ENCODE peak calls at places on chromosomes 6 and 20, in ten cellular contexts. One of them, this sample, is unnamed.
A peak's percentile ranks its signal among the peaks of the same experiment; 100 is the strongest.

GRCh38 chr6:159107451-159108260 is 61.5 kb upstream of the FNDC1 start:
- DNase-seq in tibial nerve: no peak
- DNase-seq in epithelial cell of esophagus: no peak
- DNase-seq in GM10248: no peak
- DNase-seq in neural crest cell: no peak
- DNase-seq in fibroblast of pulmonary artery: no peak
- DNase-seq in GM13977: no peak
- DNase-seq in astrocyte of the spinal cord: no peak
- DNase-seq in cardiac muscle cell: no peak
- DNase-seq in spleen: peak; percentile 93
- DNase-seq in this sample: no peak

GRCh38 chr6:75896526-75896925 is 147.5 kb downstream of the MYO6 start:
- DNase-seq in tibial nerve: no peak
- DNase-seq in epithelial cell of esophagus: no peak
- DNase-seq in GM10248: no peak
- DNase-seq in neural crest cell: no peak
- DNase-seq in fibroblast of pulmonary artery: no peak
- DNase-seq in GM13977: no peak
- DNase-seq in astrocyte of the spinal cord: no peak
- DNase-seq in cardiac muscle cell: no peak
- DNase-seq in spleen: no peak
- DNase-seq in this sample: no peak

GRCh38 chr20:24376523-24377085 is 92.8 kb upstream of the SYNDIG1 start:
- DNase-seq in tibial nerve: no peak
- DNase-seq in epithelial cell of esophagus: peak; percentile 48
- DNase-seq in GM10248: no peak
- DNase-seq in neural crest cell: no peak
- DNase-seq in fibroblast of pulmonary artery: peak; percentile 14
- DNase-seq in GM13977: no peak
- DNase-seq in astrocyte of the spinal cord: peak; percentile 61
- DNase-seq in cardiac muscle cell: peak; percentile 45
- DNase-seq in spleen: no peak
- DNase-seq in this sample: no peak

GRCh38 chr20:46964299-46965123 is 69.9 kb downstream of the EYA2 start:
- DNase-seq in tibial nerve: no peak
- DNase-seq in epithelial cell of esophagus: no peak
- DNase-seq in GM10248: no peak
- DNase-seq in neural crest cell: no peak
- DNase-seq in fibroblast of pulmonary artery: no peak
- DNase-seq in GM13977: no peak
- DNase-seq in astrocyte of the spinal cord: no peak
- DNase-seq in cardiac muscle cell: no peak
- DNase-seq in spleen: peak; percentile 54
- DNase-seq in this sample: no peak

GRCh38 chr6:105424177-105424783 is 21.4 kb upstream of the PREP start:
- DNase-seq in tibial nerve: peak; percentile 58
- DNase-seq in epithelial cell of esophagus: peak; percentile 65
- DNase-seq in GM10248: peak; percentile 58
- DNase-seq in neural crest cell: peak; percentile 70
- DNase-seq in fibroblast of pulmonary artery: peak; percentile 77
- DNase-seq in GM13977: peak; percentile 49
- DNase-seq in astrocyte of the spinal cord: peak; percentile 76
- DNase-seq in cardiac muscle cell: peak; percentile 75
- DNase-seq in spleen: no peak
- DNase-seq in this sample: peak; percentile 63

GRCh38 chr6:132792510-132792909 is 5.9 kb downstream of the SLC18B1 start:
- DNase-seq in tibial nerve: peak; percentile 19
- DNase-seq in epithelial cell of esophagus: no peak
- DNase-seq in GM10248: no peak
- DNase-seq in neural crest cell: no peak
- DNase-seq in fibroblast of pulmonary artery: no peak
- DNase-seq in GM13977: no peak
- DNase-seq in astrocyte of the spinal cord: no peak
- DNase-seq in cardiac muscle cell: no peak
- DNase-seq in spleen: no peak
- DNase-seq in this sample: no peak

GRCh38 chr6:35019171-35019570 is 122.0 kb downstream of the TCP11 start:
- DNase-seq in tibial nerve: no peak
- DNase-seq in epithelial cell of esophagus: no peak
- DNase-seq in GM10248: no peak
- DNase-seq in neural crest cell: no peak
- DNase-seq in fibroblast of pulmonary artery: no peak
- DNase-seq in GM13977: no peak
- DNase-seq in astrocyte of the spinal cord: no peak
- DNase-seq in cardiac muscle cell: no peak
- DNase-seq in spleen: no peak
- DNase-seq in this sample: no peak

GRCh38 chr20:21315138-21315537 is 12.0 kb downstream of the XRN2 start:
- DNase-seq in tibial nerve: no peak
- DNase-seq in epithelial cell of esophagus: peak; percentile 95
- DNase-seq in GM10248: no peak
- DNase-seq in neural crest cell: no peak
- DNase-seq in fibroblast of pulmonary artery: peak; percentile 86
- DNase-seq in GM13977: no peak
- DNase-seq in astrocyte of the spinal cord: peak; percentile 72
- DNase-seq in cardiac muscle cell: peak; percentile 90
- DNase-seq in spleen: no peak
- DNase-seq in this sample: no peak

GRCh38 chr6:80454197-80454596 is 347.7 kb downstream of the BCKDHB start:
- DNase-seq in tibial nerve: no peak
- DNase-seq in epithelial cell of esophagus: peak; percentile 99
- DNase-seq in GM10248: no peak
- DNase-seq in neural crest cell: no peak
- DNase-seq in fibroblast of pulmonary artery: peak; percentile 85
- DNase-seq in GM13977: peak; percentile 4
- DNase-seq in astrocyte of the spinal cord: peak; percentile 94
- DNase-seq in cardiac muscle cell: peak; percentile 84
- DNase-seq in spleen: no peak
- DNase-seq in this sample: no peak

GRCh38 chr6:166435574-166435973 is 52.8 kb upstream of the MPC1 start:
- DNase-seq in tibial nerve: peak; percentile 48
- DNase-seq in epithelial cell of esophagus: no peak
- DNase-seq in GM10248: no peak
- DNase-seq in neural crest cell: no peak
- DNase-seq in fibroblast of pulmonary artery: no peak
- DNase-seq in GM13977: no peak
- DNase-seq in astrocyte of the spinal cord: no peak
- DNase-seq in cardiac muscle cell: no peak
- DNase-seq in spleen: no peak
- DNase-seq in this sample: no peak

GRCh38 chr20:45463113-45463512 is 6.4 kb upstream of the WFDC2 start:
- DNase-seq in tibial nerve: no peak
- DNase-seq in epithelial cell of esophagus: no peak
- DNase-seq in GM10248: no peak
- DNase-seq in neural crest cell: no peak
- DNase-seq in fibroblast of pulmonary artery: no peak
- DNase-seq in GM13977: no peak
- DNase-seq in astrocyte of the spinal cord: no peak
- DNase-seq in cardiac muscle cell: no peak
- DNase-seq in spleen: no peak
- DNase-seq in this sample: no peak

GRCh38 chr20:45462711-45463110 is 6.8 kb upstream of the WFDC2 start:
- DNase-seq in tibial nerve: no peak
- DNase-seq in epithelial cell of esophagus: no peak
- DNase-seq in GM10248: no peak
- DNase-seq in neural crest cell: no peak
- DNase-seq in fibroblast of pulmonary artery: no peak
- DNase-seq in GM13977: no peak
- DNase-seq in astrocyte of the spinal cord: no peak
- DNase-seq in cardiac muscle cell: no peak
- DNase-seq in spleen: no peak
- DNase-seq in this sample: no peak

GRCh38 chr20:45461225-45461624 is 8.3 kb upstream of the WFDC2 start:
- DNase-seq in tibial nerve: no peak
- DNase-seq in epithelial cell of esophagus: no peak
- DNase-seq in GM10248: no peak
- DNase-seq in neural crest cell: no peak
- DNase-seq in fibroblast of pulmonary artery: no peak
- DNase-seq in GM13977: no peak
- DNase-seq in astrocyte of the spinal cord: no peak
- DNase-seq in cardiac muscle cell: no peak
- DNase-seq in spleen: no peak
- DNase-seq in this sample: no peak

GRCh38 chr20:45456632-45457031 is 12.9 kb upstream of the WFDC2 start:
- DNase-seq in tibial nerve: no peak
- DNase-seq in epithelial cell of esophagus: peak; percentile 64
- DNase-seq in GM10248: peak; percentile 35
- DNase-seq in neural crest cell: peak; percentile 29
- DNase-seq in fibroblast of pulmonary artery: peak; percentile 10
- DNase-seq in GM13977: no peak
- DNase-seq in astrocyte of the spinal cord: no peak
- DNase-seq in cardiac muscle cell: peak; percentile 17
- DNase-seq in spleen: no peak
- DNase-seq in this sample: no peak

GRCh38 chr20:45459606-45460005 is 9.9 kb upstream of the WFDC2 start:
- DNase-seq in tibial nerve: no peak
- DNase-seq in epithelial cell of esophagus: no peak
- DNase-seq in GM10248: no peak
- DNase-seq in neural crest cell: no peak
- DNase-seq in fibroblast of pulmonary artery: peak; percentile 7
- DNase-seq in GM13977: no peak
- DNase-seq in astrocyte of the spinal cord: no peak
- DNase-seq in cardiac muscle cell: no peak
- DNase-seq in spleen: no peak
- DNase-seq in this sample: no peak
- TF ChIP-seq CTCF in tibial nerve: no peak
- TF ChIP-seq CTCF in epithelial cell of esophagus: peak; percentile 21
- TF ChIP-seq CTCF in GM10248: no peak
- TF ChIP-seq CTCF in neural crest cell: peak; percentile 50
- TF ChIP-seq CTCF in fibroblast of pulmonary artery: peak; percentile 21
- TF ChIP-seq CTCF in GM13977: no peak
- TF ChIP-seq CTCF in astrocyte of the spinal cord: peak; percentile 18
- TF ChIP-seq CTCF in cardiac muscle cell: peak; percentile 20
- TF ChIP-seq CTCF in spleen: no peak
- TF ChIP-seq CTCF in this sample: no peak

DNA sequence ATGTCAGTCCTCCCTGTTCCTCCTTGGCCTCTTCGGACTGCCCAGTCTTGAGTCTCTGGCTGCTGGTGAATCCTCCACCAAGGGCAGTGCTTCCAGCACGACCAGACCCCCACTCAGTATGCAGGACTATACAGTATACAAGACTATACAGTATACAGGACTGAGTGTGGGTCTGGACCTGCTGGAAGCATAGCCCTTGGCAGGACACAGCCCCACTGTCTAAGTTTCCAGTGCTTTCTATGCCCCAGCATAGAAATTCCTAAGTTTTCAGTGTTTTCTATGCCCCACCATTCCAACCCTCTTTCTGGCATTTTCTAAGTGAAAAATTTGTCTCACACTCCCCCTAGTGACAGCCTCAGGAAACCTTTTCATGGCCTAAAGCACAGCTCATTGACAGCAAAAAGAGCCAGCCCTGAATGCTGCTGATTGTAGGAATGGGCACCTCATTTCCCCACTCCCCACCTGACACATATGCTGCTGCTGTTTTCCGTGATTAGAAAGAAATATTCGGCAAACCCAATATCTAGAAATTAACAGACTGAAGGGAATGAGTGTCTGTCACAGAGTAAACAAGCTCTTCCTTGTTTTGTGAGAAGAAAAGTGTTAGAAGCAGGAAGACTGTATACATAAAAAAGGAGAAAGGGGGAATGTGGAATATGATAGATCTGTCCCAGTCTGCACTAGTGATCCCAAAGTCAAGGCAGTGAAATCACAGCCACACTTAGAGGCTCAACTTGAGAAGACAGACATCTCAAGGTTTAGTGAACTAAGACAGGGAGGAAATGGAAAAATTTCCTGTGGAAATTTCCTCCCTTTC is 206.9 kb downstream of the IBTK start:
- DNase-seq in tibial nerve: peak; percentile 50
- DNase-seq in epithelial cell of esophagus: peak; percentile 55
- DNase-seq in GM10248: peak; percentile 8
- DNase-seq in neural crest cell: peak; percentile 43
- DNase-seq in fibroblast of pulmonary artery: peak; percentile 76
- DNase-seq in GM13977: no peak
- DNase-seq in astrocyte of the spinal cord: peak; percentile 75
- DNase-seq in cardiac muscle cell: peak; percentile 76
- DNase-seq in spleen: no peak
- DNase-seq in this sample: peak; percentile 52
- TF ChIP-seq CTCF in tibial nerve: peak; percentile 51
- TF ChIP-seq CTCF in epithelial cell of esophagus: peak; percentile 82
- TF ChIP-seq CTCF in GM10248: peak; percentile 82
- TF ChIP-seq CTCF in neural crest cell: peak; percentile 77
- TF ChIP-seq CTCF in fibroblast of pulmonary artery: peak; percentile 93
- TF ChIP-seq CTCF in GM13977: peak; percentile 79
- TF ChIP-seq CTCF in astrocyte of the spinal cord: peak; percentile 87
- TF ChIP-seq CTCF in cardiac muscle cell: peak; percentile 89
- TF ChIP-seq CTCF in spleen: peak; percentile 63
- TF ChIP-seq CTCF in this sample: peak; percentile 76

GRCh38 chr20:63540417-63541186 is 3.4 kb upstream of the PTK6 start:
- DNase-seq in tibial nerve: no peak
- DNase-seq in epithelial cell of esophagus: no peak
- DNase-seq in GM10248: no peak
- DNase-seq in neural crest cell: no peak
- DNase-seq in fibroblast of pulmonary artery: no peak
- DNase-seq in GM13977: no peak
- DNase-seq in astrocyte of the spinal cord: no peak
- DNase-seq in cardiac muscle cell: no peak
- DNase-seq in spleen: no peak
- DNase-seq in this sample: no peak
- TF ChIP-seq CTCF in tibial nerve: no peak
- TF ChIP-seq CTCF in epithelial cell of esophagus: no peak
- TF ChIP-seq CTCF in GM10248: no peak
- TF ChIP-seq CTCF in neural crest cell: no peak
- TF ChIP-seq CTCF in fibroblast of pulmonary artery: no peak
- TF ChIP-seq CTCF in GM13977: no peak
- TF ChIP-seq CTCF in astrocyte of the spinal cord: no peak
- TF ChIP-seq CTCF in cardiac muscle cell: no peak
- TF ChIP-seq CTCF in spleen: no peak
- TF ChIP-seq CTCF in this sample: no peak

GRCh38 chr6:44225579-44226325 is 2.4 kb downstream of the SLC29A1 start:
- DNase-seq in tibial nerve: no peak
- DNase-seq in epithelial cell of esophagus: no peak
- DNase-seq in GM10248: peak; percentile 10
- DNase-seq in neural crest cell: no peak
- DNase-seq in fibroblast of pulmonary artery: no peak
- DNase-seq in GM13977: peak; percentile 18
- DNase-seq in astrocyte of the spinal cord: no peak
- DNase-seq in cardiac muscle cell: no peak
- DNase-seq in spleen: no peak
- DNase-seq in this sample: no peak

GRCh38 chr6:44223471-44224153 is at the start of gene SLC29A1:
- DNase-seq in tibial nerve: peak; percentile 76
- DNase-seq in epithelial cell of esophagus: peak; percentile 69
- DNase-seq in GM10248: peak; percentile 92
- DNase-seq in neural crest cell: peak; percentile 67
- DNase-seq in fibroblast of pulmonary artery: peak; percentile 39
- DNase-seq in GM13977: peak; percentile 96
- DNase-seq in astrocyte of the spinal cord: peak; percentile 33
- DNase-seq in cardiac muscle cell: peak; percentile 39
- DNase-seq in spleen: peak; percentile 96
- DNase-seq in this sample: peak; percentile 64

GRCh38 chr6:44222987-44223470 is 366 bp upstream of the SLC29A1 start:
- DNase-seq in tibial nerve: no peak
- DNase-seq in epithelial cell of esophagus: no peak
- DNase-seq in GM10248: no peak
- DNase-seq in neural crest cell: no peak
- DNase-seq in fibroblast of pulmonary artery: no peak
- DNase-seq in GM13977: no peak
- DNase-seq in astrocyte of the spinal cord: no peak
- DNase-seq in cardiac muscle cell: no peak
- DNase-seq in spleen: no peak
- DNase-seq in this sample: no peak

GRCh38 chr6:44224978-44225330 is 1.6 kb downstream of the SLC29A1 start:
- DNase-seq in tibial nerve: no peak
- DNase-seq in epithelial cell of esophagus: no peak
- DNase-seq in GM10248: no peak
- DNase-seq in neural crest cell: no peak
- DNase-seq in fibroblast of pulmonary artery: no peak
- DNase-seq in GM13977: no peak
- DNase-seq in astrocyte of the spinal cord: no peak
- DNase-seq in cardiac muscle cell: no peak
- DNase-seq in spleen: no peak
- DNase-seq in this sample: no peak

GRCh38 chr6:44224154-44224977 is 971 bp downstream of the SLC29A1 start:
- DNase-seq in tibial nerve: no peak
- DNase-seq in epithelial cell of esophagus: peak; percentile 52
- DNase-seq in GM10248: peak; percentile 6
- DNase-seq in neural crest cell: no peak
- DNase-seq in fibroblast of pulmonary artery: no peak
- DNase-seq in GM13977: no peak
- DNase-seq in astrocyte of the spinal cord: no peak
- DNase-seq in cardiac muscle cell: peak; percentile 16
- DNase-seq in spleen: peak; percentile 65
- DNase-seq in this sample: no peak
- TF ChIP-seq CTCF in tibial nerve: no peak
- TF ChIP-seq CTCF in epithelial cell of esophagus: no peak
- TF ChIP-seq CTCF in GM10248: no peak
- TF ChIP-seq CTCF in neural crest cell: no peak
- TF ChIP-seq CTCF in fibroblast of pulmonary artery: no peak
- TF ChIP-seq CTCF in GM13977: peak; percentile 20
- TF ChIP-seq CTCF in astrocyte of the spinal cord: no peak
- TF ChIP-seq CTCF in cardiac muscle cell: no peak
- TF ChIP-seq CTCF in spleen: no peak
- TF ChIP-seq CTCF in this sample: no peak

This sample was measured in mesothelial cell of epicardium.